ENCODE peak calls at places on chromosomes 11 and 22, in eight cellular contexts. H is sigmoid colon, U is SK-N-SH, X is ovary, Z is H1, E is A549, O is stomach, I is transverse colon. B is an unnamed sample.

GRCh38 chr11:32131321-32131720 is 40.4 kb downstream of the RCN1 start:
- DNase-seq in O (no peak), Z (no peak), E (no peak), X (no peak), U (no peak), H (no peak), I (no peak), B (no peak)

GRCh38 chr22:47552024-47552423 is 789.6 kb downstream of the TBC1D22A start:
- DNase-seq in U (no peak), H (no peak), Z (no peak), O (no peak), E (no peak), X (no peak), I (no peak), B (no peak)

GRCh38 chr11:47483408-47483807 is 34.5 kb upstream of the RAPSN start:
- DNase-seq in I (no peak), Z (no peak), X (no peak), U (no peak), H (no peak), E (no peak), O (no peak), B (no peak)

GRCh38 chr11:64661146-64661545 is 61.9 kb downstream of the NRXN2 start:
- DNase-seq in X (no peak), Z (no peak), U (no peak), O (no peak), I (no peak), E (no peak), H (no peak), B (no peak)

GRCh38 chr11:125167954-125168821 is 3.6 kb downstream of the PKNOX2 start:
- DNase-seq in X (no peak), Z (no peak), O (peak), I (no peak), U (no peak), E (no peak), H (no peak), B (no peak)

GRCh38 chr11:134863294-134863693 is 451.3 kb upstream of the B3GAT1 start:
- DNase-seq in H (no peak), Z (no peak), O (no peak), X (no peak), E (no peak), I (no peak), U (no peak), B (no peak)

GRCh38 chr11:33478111-33478573 is 221.0 kb downstream of the HIPK3 start:
- DNase-seq in O (no peak), E (no peak), Z (no peak), H (no peak), U (no peak), I (no peak), X (no peak), B (no peak)

GRCh38 chr22:24445481-24446290 is 18.3 kb downstream of the ADORA2A start:
- DNase-seq in Z (no peak), I (no peak), O (no peak), H (no peak), U (peak), X (peak), E (no peak), B (no peak)

GRCh38 chr22:50302041-50302541 is 5.4 kb downstream of the PLXNB2 start:
- DNase-seq in E (no peak), X (no peak), Z (no peak), I (peak), U (no peak), O (peak), H (no peak), B (no peak)

GRCh38 chr11:96026310-96026709 is 102.4 kb upstream of the MTMR2 start:
- DNase-seq in U (no peak), X (no peak), H (no peak), Z (no peak), O (no peak), I (no peak), E (no peak), B (no peak)

GRCh38 chr11:83115551-83115950 is 41.4 kb upstream of the PCF11 start:
- DNase-seq in Z (no peak), O (no peak), I (peak), U (no peak), X (peak), E (no peak), H (peak), B (no peak)

GRCh38 chr11:120185678-120186407 is 25.0 kb upstream of the OAF start:
- DNase-seq in Z (no peak), H (peak), X (no peak), E (no peak), O (peak), U (peak), I (no peak), B (no peak)

GRCh38 chr11:34792814-34793241 is 123.4 kb downstream of the APIP start:
- DNase-seq in X (no peak), I (no peak), O (peak), Z (no peak), H (no peak), E (no peak), U (no peak), B (peak)

GRCh38 chr11:44708063-44708462 is 18.7 kb upstream of the TSPAN18 start:
- DNase-seq in E (no peak), O (no peak), U (no peak), Z (no peak), H (no peak), I (no peak), X (no peak), B (no peak)

GRCh38 chr22:40476341-40476740 is 105.9 kb downstream of the SGSM3 start:
- DNase-seq in I (no peak), O (no peak), X (no peak), U (no peak), Z (no peak), H (no peak), E (no peak), B (no peak)

GRCh38 chr11:125373426-125374391 is 122.4 kb downstream of the FEZ1 start:
- DNase-seq in Z (no peak), I (no peak), H (no peak), U (no peak), O (no peak), E (no peak), X (no peak), B (no peak)

GRCh38 chr22:17966403-17966717 is 58.0 kb downstream of the MICAL3 start:
- DNase-seq in Z (no peak), U (no peak), H (no peak), I (no peak), O (no peak), E (no peak), X (no peak), B (no peak)

GRCh38 chr22:26229910-26230309 is 60.6 kb downstream of the SEZ6L start:
- DNase-seq in X (no peak), I (no peak), E (no peak), O (no peak), Z (no peak), U (no peak), H (no peak), B (no peak)

GRCh38 chr11:130390071-130390758 is 38.2 kb downstream of the ADAMTS8 start:
- DNase-seq in E (peak), X (no peak), I (no peak), O (peak), Z (no peak), U (no peak), H (no peak), B (peak)

GRCh38 chr11:46920709-46921108 is 2.4 kb upstream of the LRP4 start:
- DNase-seq in Z (no peak), O (no peak), H (peak), E (peak), X (peak), U (no peak), I (peak), B (peak)

GRCh38 chr22:38205261-38206128 is 3.7 kb downstream of the MAFF start:
- DNase-seq in X (peak), O (no peak), U (no peak), Z (no peak), I (peak), H (peak), E (no peak), B (peak)
- TF ChIP-seq EP300 in X (no peak), O (no peak), U (no peak), Z (no peak), I (no peak), H (peak), E (no peak), B (peak)

GRCh38 chr11:118528511-118528910 is 1.2 kb downstream of the TTC36 start:
- DNase-seq in H (no peak), Z (no peak), U (no peak), E (no peak), X (no peak), I (no peak), O (no peak), B (no peak)
- TF ChIP-seq EP300 in H (no peak), Z (no peak), U (no peak), E (no peak), X (no peak), I (no peak), O (no peak), B (no peak)

DNA sequence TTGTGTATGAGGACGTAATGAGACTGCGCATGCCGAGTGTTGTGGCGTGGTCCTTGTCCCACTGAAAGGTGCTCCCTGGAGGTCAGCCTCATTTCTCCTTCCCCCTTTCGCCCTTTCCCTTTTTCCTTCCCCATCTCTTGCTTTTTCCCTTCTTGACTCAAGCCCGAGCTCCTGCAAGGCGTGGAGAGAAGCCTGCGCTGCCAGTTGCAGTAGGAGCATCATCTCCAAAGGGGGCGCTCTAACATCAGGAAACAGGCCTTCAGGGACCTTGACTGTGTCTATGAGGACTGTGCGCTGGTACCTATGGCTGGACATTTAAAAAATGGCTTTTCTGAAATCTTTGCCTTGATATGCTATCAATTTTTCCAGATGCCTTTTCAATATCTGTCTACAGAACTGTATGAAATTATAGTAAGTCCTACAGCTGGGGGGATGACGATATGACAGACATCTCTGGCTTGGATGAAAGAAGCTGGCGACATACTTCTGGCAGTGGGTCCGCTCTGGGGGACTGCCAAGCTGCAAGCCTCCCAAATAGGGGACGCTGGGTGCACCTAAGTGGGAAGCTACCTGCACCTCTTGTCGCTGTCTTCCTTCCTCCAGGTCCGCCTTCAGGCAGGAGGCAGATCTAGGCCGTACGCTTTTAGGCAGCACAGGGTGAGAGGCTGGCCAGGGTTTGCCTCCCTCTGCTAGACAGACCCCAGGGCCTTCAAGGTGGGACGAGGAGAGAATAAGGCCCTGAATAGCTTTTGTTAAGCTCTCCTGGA is 96.5 kb downstream of the NXPE2 start:
- DNase-seq in E (peak), X (no peak), Z (peak), I (peak), U (peak), O (peak), H (no peak), B (no peak)
- TF ChIP-seq EP300 in E (no peak), X (no peak), Z (no peak), I (no peak), U (no peak), O (no peak), H (no peak), B (no peak)

DNA sequence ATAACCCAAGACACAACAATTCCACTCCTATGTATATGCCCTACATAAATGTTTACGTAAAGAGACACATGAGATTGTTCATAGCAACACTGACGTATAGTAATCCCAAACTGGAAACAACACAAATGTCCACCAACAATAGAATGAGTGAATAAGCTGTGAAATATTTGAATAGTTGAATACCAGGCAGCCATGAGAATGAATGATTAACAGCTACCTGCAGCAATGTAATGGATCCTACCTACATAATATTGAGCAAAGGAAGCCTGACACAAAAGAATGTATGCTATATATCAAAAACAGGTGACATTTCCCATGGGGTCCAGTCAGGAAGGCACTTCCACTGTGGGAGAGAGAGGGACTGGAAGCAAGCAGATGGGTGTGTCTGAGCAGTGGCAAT is 92.8 kb upstream of the LINC01488 start:
- DNase-seq in X (no peak), E (no peak), Z (no peak), I (no peak), O (no peak), H (no peak), U (no peak), B (no peak)
- TF ChIP-seq EP300 in X (no peak), E (no peak), Z (no peak), I (no peak), O (no peak), H (no peak), U (no peak), B (no peak)

GRCh38 chr22:23225337-23225723 is 45.0 kb downstream of the BCR start:
- DNase-seq in I (no peak), O (no peak), Z (no peak), H (no peak), X (no peak), U (no peak), E (no peak), B (no peak)
- TF ChIP-seq EP300 in I (no peak), O (no peak), Z (no peak), H (no peak), X (no peak), U (no peak), E (no peak), B (no peak)

GRCh38 chr11:122754553-122755322 is 83.6 kb upstream of the CRTAM start:
- DNase-seq in H (peak), Z (peak), O (no peak), X (no peak), U (no peak), E (no peak), I (peak), B (no peak)
- TF ChIP-seq EP300 in H (no peak), Z (no peak), O (no peak), X (no peak), U (no peak), E (no peak), I (no peak), B (no peak)

DNA sequence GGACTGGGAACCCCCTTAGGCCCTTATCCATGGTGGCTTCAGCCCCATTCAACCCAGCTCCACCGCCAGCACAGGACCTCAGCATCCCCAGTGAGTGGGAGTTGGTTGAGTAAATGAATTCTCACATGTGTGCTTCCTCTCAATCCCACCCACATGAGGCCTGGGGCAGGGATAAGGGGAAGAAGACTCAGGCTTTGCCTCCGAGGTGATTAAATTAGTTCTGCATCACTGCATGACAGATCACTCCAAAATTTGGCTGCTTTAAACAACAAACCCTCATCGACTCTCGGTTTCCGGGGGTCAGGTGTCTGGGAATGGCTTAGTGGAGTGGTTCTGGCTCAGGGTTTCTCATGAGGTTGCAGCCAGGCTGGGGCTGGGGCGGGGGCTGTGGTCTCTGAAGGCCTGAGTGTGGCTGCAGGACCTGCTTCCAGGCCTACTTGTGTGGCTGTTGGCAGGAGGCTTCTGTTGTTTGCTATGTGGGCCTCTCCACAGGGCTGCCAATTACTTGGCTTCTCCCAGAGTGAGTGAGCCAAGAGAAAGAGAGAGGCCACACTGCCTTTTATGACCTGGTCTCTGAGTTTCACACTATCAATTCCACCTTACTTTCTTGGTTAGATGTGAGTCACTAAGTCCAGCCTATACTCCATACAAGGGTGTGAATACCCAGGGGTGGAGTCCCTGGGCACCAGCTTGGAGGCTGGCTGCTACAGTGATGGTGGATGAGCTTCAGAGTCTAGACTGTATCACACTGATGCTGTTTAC is 15.9 kb downstream of the MOGAT2 start:
- DNase-seq in I (no peak), X (no peak), U (peak), O (peak), E (no peak), Z (no peak), H (no peak), B (no peak)
- TF ChIP-seq EP300 in I (no peak), X (no peak), U (no peak), O (no peak), E (no peak), Z (no peak), H (no peak), B (no peak)

GRCh38 chr11:73342633-73343032 is 33.6 kb upstream of the RELT start:
- DNase-seq in U (peak), I (no peak), H (no peak), X (no peak), E (no peak), Z (no peak), O (no peak), B (no peak)

GRCh38 chr11:73345481-73346147 is 30.6 kb upstream of the RELT start:
- DNase-seq in Z (no peak), I (no peak), U (no peak), H (no peak), E (no peak), O (no peak), X (no peak), B (no peak)

GRCh38 chr11:73343076-73343833 is 32.9 kb upstream of the RELT start:
- DNase-seq in Z (no peak), U (peak), H (no peak), O (no peak), X (no peak), I (no peak), E (no peak), B (no peak)

GRCh38 chr11:73346186-73346935 is 29.8 kb upstream of the RELT start:
- DNase-seq in O (no peak), H (no peak), X (no peak), E (no peak), I (no peak), U (no peak), Z (no peak), B (no peak)

DNA sequence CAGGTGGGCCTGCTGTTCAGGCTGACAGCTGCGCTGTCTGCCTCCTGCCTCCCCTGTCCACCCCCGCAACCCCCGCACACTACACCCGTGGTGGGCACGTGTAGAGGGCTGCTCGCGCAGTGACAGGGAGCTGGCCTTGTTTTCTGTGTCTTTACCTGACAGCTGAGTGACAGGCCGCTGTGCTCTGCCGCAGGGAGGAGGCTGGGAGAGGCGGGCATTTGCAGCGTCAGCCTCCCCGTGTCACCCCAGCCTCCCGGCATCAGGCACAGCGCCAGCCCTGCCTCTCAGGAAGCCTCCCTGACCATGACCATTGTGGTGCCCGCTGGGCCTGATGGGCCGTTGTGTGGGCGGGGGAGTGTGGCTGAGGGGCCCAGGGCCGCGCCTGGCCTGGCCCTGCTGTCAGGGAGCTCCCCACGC is 32.0 kb upstream of the RELT start:
- DNase-seq in I (no peak), Z (no peak), H (peak), O (no peak), E (no peak), U (peak), X (no peak), B (no peak)
- TF ChIP-seq EP300 in I (no peak), Z (no peak), H (no peak), O (no peak), E (no peak), U (no peak), X (no peak), B (no peak)

B was measured in tibial nerve.